ENCODE peak calls at places on chromosomes 2 and 18, in four cellular contexts. I is GM12891, Q is naive B cell, N is H7. F is an unnamed sample.

GRCh38 chr2:20611077-20611843 is 39.6 kb downstream of the HS1BP3 start:
- DNase-seq in I (no peak), Q (no peak), N (no peak), F (peak; percentile 80)

GRCh38 chr2:162092656-162093556 is 18.9 kb upstream of the DPP4 start:
- DNase-seq in I (no peak), Q (no peak), N (no peak), F (no peak)

GRCh38 chr2:140205093-140205492 is 1424.9 kb upstream of the NXPH2 start:
- DNase-seq in I (no peak), Q (no peak), N (no peak), F (no peak)

GRCh38 chr2:162002623-162003200 is 71.3 kb downstream of the DPP4 start:
- DNase-seq in I (no peak), Q (no peak), N (no peak), F (no peak)

GRCh38 chr18:62347091-62347506 is 22.0 kb downstream of the TNFRSF11A start:
- DNase-seq in I (no peak), Q (no peak), N (no peak), F (no peak)

GRCh38 chr2:9358846-9359245 is 64.5 kb downstream of the ITGB1BP1 start:
- DNase-seq in I (no peak), Q (no peak), N (no peak), F (no peak)

GRCh38 chr18:35707674-35708073 is 126.1 kb downstream of the GALNT1 start:
- DNase-seq in I (no peak), Q (no peak), N (no peak), F (no peak)

GRCh38 chr2:154402138-154402714 is 296.3 kb upstream of the KCNJ3 start:
- DNase-seq in I (no peak), Q (no peak), N (no peak), F (no peak)

GRCh38 chr2:36235877-36236276 is 119.7 kb upstream of the CRIM1 start:
- DNase-seq in I (no peak), Q (no peak), N (no peak), F (no peak)

GRCh38 chr2:215531284-215531683 is 95.4 kb upstream of the FN1 start:
- DNase-seq in I (no peak), Q (no peak), N (no peak), F (no peak)

GRCh38 chr2:238285653-238286082 is 2.7 kb downstream of the PER2 start:
- DNase-seq in I (no peak), Q (no peak), N (peak; percentile 67), F (peak; percentile 64)

GRCh38 chr2:130762031-130762909 is 6.9 kb downstream of the AMER3 start:
- DNase-seq in I (no peak), Q (no peak), N (peak; percentile 39), F (no peak)

GRCh38 chr18:58117685-58118403 is 73.8 kb downstream of the NEDD4L start:
- DNase-seq in I (no peak), Q (no peak), N (no peak), F (peak; percentile 63)

GRCh38 chr2:54757496-54757895 is 34.0 kb downstream of the EML6 start:
- DNase-seq in I (peak; percentile 2), Q (no peak), N (peak; percentile 37), F (no peak)

GRCh38 chr2:180980943-180981898 is 816 bp downstream of the UBE2E3 start:
- DNase-seq in I (peak; percentile 15), Q (peak; percentile 26), N (peak; percentile 12), F (peak; percentile 31)

GRCh38 chr2:86764661-86765307 is 25.9 kb downstream of the CD8A start:
- DNase-seq in I (peak; percentile 17), Q (peak; percentile 19), N (peak; percentile 59), F (no peak)

GRCh38 chr2:160486341-160486740 is 7.3 kb downstream of the RBMS1 start:
- DNase-seq in I (no peak), Q (no peak), N (no peak), F (no peak)

GRCh38 chr2:11009866-11010265 is 98.1 kb downstream of the KCNF1 start:
- DNase-seq in I (no peak), Q (no peak), N (no peak), F (no peak)

GRCh38 chr2:143001521-143001920 is 124.1 kb downstream of the KYNU start:
- DNase-seq in I (no peak), Q (no peak), N (no peak), F (no peak)

GRCh38 chr2:177625744-177626655 is 233.4 kb downstream of the AGPS start:
- DNase-seq in I (no peak), Q (no peak), N (peak; percentile 41), F (no peak)

GRCh38 chr2:215619022-215619958 is 183.4 kb upstream of the FN1 start:
- DNase-seq in I (no peak), Q (no peak), N (peak; percentile 17), F (no peak)

GRCh38 chr2:157246212-157247067 is 11.1 kb upstream of the GALNT5 start:
- DNase-seq in I (no peak), Q (no peak), N (no peak), F (no peak)

GRCh38 chr2:120134263-120134662 is 88.9 kb downstream of the TMEM185B start:
- DNase-seq in I (no peak), Q (no peak), N (peak; percentile 14), F (no peak)

GRCh38 chr2:28300489-28300888 is 92.2 kb upstream of the FOSL2 start:
- DNase-seq in I (no peak), Q (no peak), N (no peak), F (no peak)

GRCh38 chr2:197846789-197847188 is 42.4 kb downstream of the PLCL1 start:
- DNase-seq in I (no peak), Q (no peak), N (no peak), F (no peak)

GRCh38 chr18:65103864-65104263 is 646.9 kb upstream of the CDH7 start:
- DNase-seq in I (no peak), Q (no peak), N (no peak), F (no peak)

GRCh38 chr2:189791338-189792042 is 7.2 kb downstream of the PMS1 start:
- DNase-seq in I (no peak), Q (no peak), N (no peak), F (no peak)

F was measured in ovary.